ENCODE peak calls at places on chromosomes 5 and 9, in eight cellular contexts. E is stimulated activated CD4-positive, alpha-beta T cell treated with anti-CD3 and anti-CD28 coated beads, Interleukin-1b, Interleukin-23, amount 100 ng/mL, for 24 hours; Y is GM12891; D is GM03348; T is NT2/D1; K is cardiac fibroblast; N is kidney epithelial cell; A is activated effector memory CD4-positive, alpha-beta T cell treated with anti-CD3 and anti-CD28 coated beads, Interleukin-2, amount 50 U/mL, for 16 hours. W is an unnamed sample.
A peak's percentile ranks its signal among the peaks of the same experiment; 100 is the strongest.

GRCh38 chr9:121650220-121651013 is 1.0 kb upstream of the DAB2IP start:
- DNase-seq in E (no peak), K (no peak), A (no peak), Y (no peak), T (peak; percentile 54), D (no peak), N (no peak), W (no peak)

GRCh38 chr9:71769175-71770165 is 1.2 kb upstream of the CEMIP2 start:
- DNase-seq in E (peak; percentile 24), A (peak; percentile 90), K (peak; percentile 48), Y (peak; percentile 21), N (no peak), T (peak; percentile 75), D (peak; percentile 64), W (peak; percentile 85)

GRCh38 chr5:73302797-73303138 is 129.8 kb downstream of the TMEM174 start:
- DNase-seq in A (no peak), E (no peak), Y (no peak), N (no peak), T (no peak), K (peak; percentile 28), D (no peak), W (no peak)

GRCh38 chr9:81716409-81716808 is 27.1 kb upstream of the TLE1 start:
- DNase-seq in D (no peak), N (no peak), T (no peak), K (peak; percentile 43), E (no peak), Y (no peak), A (no peak), W (no peak)

GRCh38 chr9:111098093-111098492 is 59.8 kb upstream of the LPAR1 start:
- DNase-seq in N (no peak), E (no peak), K (no peak), Y (no peak), D (no peak), A (no peak), T (no peak), W (no peak)

GRCh38 chr5:98679963-98680362 is 93.5 kb upstream of the RGMB start:
- DNase-seq in Y (no peak), D (no peak), T (no peak), E (no peak), N (peak; percentile 73), K (peak; percentile 32), A (no peak), W (no peak)

GRCh38 chr5:179060116-179061008 is at the start of gene ZNF354C:
- DNase-seq in E (peak; percentile 64), A (peak; percentile 94), N (peak; percentile 42), T (peak; percentile 81), D (peak; percentile 96), K (peak; percentile 90), Y (no peak), W (peak; percentile 50)

GRCh38 chr5:179254638-179255271 is 90.5 kb downstream of the ADAMTS2 start:
- DNase-seq in N (no peak), Y (no peak), K (no peak), A (peak; percentile 17), D (no peak), T (no peak), E (no peak), W (no peak)

GRCh38 chr5:2283481-2284045 is 400.8 kb upstream of the IRX4 start:
- DNase-seq in E (no peak), D (no peak), K (no peak), T (no peak), Y (no peak), N (no peak), A (no peak), W (no peak)

GRCh38 chr5:131630963-131631350 is 4.1 kb downstream of the RAPGEF6 start:
- DNase-seq in T (no peak), E (no peak), K (no peak), D (no peak), Y (no peak), N (no peak), A (no peak), W (no peak)

GRCh38 chr9:133691659-133692363 is 46.3 kb downstream of the SARDH start:
- DNase-seq in E (no peak), Y (no peak), T (no peak), K (no peak), D (no peak), A (no peak), N (no peak), W (no peak)

GRCh38 chr5:142865631-142866030 is 95.5 kb downstream of the ARHGAP26 start:
- DNase-seq in Y (no peak), K (no peak), N (no peak), D (no peak), A (no peak), E (no peak), T (no peak), W (no peak)